ENCODE peak calls at places on chromosome 13, in ten cellular contexts. F is hepatocyte; U is activated T-cell treated with anti-CD3 and anti-CD28 coated beads, Interleukin-2, amount 50 U/mL, for 4 hours; A is activated CD4-positive, alpha-beta T cell treated with anti-CD3 and anti-CD28 coated beads, Interleukin-2, amount 50 U/mL, for 24 hours; Z is cardiac fibroblast; X is NCI-H774; G is cardiac muscle cell; J is progenitor cell of endocrine pancreas; E is stimulated activated CD4-positive, alpha-beta T cell treated with anti-CD3 and anti-CD28 coated beads, TNF-alpha, amount 100 ng/mL, for 4 hours; L is NCI-H526 treated with DMSO at 0.1 percent for 48 hours. V is an unnamed sample.

GRCh38 chr13:50071399-50071798 is 56.2 kb downstream of the KCNRG start:
- DNase-seq in F (no peak), U (no peak), A (no peak), Z (peak; percentile 31), X (no peak), G (no peak), J (no peak), E (no peak), L (no peak), V (no peak)

GRCh38 chr13:44300895-44301638 is 72.6 kb upstream of the SERP2 start:
- DNase-seq in F (no peak), U (no peak), A (no peak), Z (peak; percentile 90), X (no peak), G (peak; percentile 86), J (no peak), E (no peak), L (peak; percentile 83), V (no peak)

GRCh38 chr13:79423801-79424642 is 18.0 kb upstream of the RBM26 start:
- DNase-seq in F (peak; percentile 53), U (no peak), A (no peak), Z (peak; percentile 78), X (peak; percentile 25), G (peak; percentile 71), J (no peak), E (no peak), L (peak; percentile 52), V (no peak)

GRCh38 chr13:103931396-103931795 is 865.2 kb upstream of the SLC10A2 start:
- DNase-seq in F (no peak), U (no peak), A (no peak), Z (no peak), X (no peak), G (no peak), J (no peak), E (no peak), L (no peak), V (no peak)

GRCh38 chr13:70732611-70733010 is 624.4 kb upstream of the KLHL1 start:
- DNase-seq in F (no peak), U (no peak), A (no peak), Z (no peak), X (no peak), G (no peak), J (no peak), E (no peak), L (no peak), V (no peak)

GRCh38 chr13:51635137-51635878 is 51.0 kb downstream of the WDFY2 start:
- DNase-seq in F (no peak), U (no peak), A (no peak), Z (no peak), X (no peak), G (no peak), J (no peak), E (no peak), L (no peak), V (no peak)

GRCh38 chr13:99277629-99278028 is 19.4 kb upstream of the GPR18 start:
- DNase-seq in F (no peak), U (no peak), A (no peak), Z (no peak), X (no peak), G (no peak), J (no peak), E (no peak), L (no peak), V (no peak)

GRCh38 chr13:72638059-72638815 is 89.2 kb downstream of the MZT1 start:
- DNase-seq in F (no peak), U (no peak), A (no peak), Z (no peak), X (no peak), G (no peak), J (no peak), E (no peak), L (no peak), V (no peak)